ENCODE peak calls at places on chromosomes 13 and 19, in nine cellular contexts. N is tibial artery, L is tibial nerve, Y is left ventricle myocardium inferior, B is neuronal stem cell, J is esophagus squamous epithelium, W is IMR-90, M is transverse colon, P is MG63. C is an unnamed sample.

GRCh38 chr13:43129511-43130130 is 106.2 kb downstream of the DNAJC15 start:
- DNase-seq in N (no peak), L (no peak), Y (no peak), B (no peak), J (no peak), W (no peak), M (no peak), P (no peak), C (no peak)

GRCh38 chr19:14089662-14090508 is 666 bp downstream of the SAMD1 start:
- DNase-seq in N (peak; percentile 71), L (peak; percentile 17), Y (peak; percentile 58), B (peak; percentile 61), J (no peak), W (peak; percentile 74), M (peak; percentile 63), P (peak; percentile 66), C (no peak)

GRCh38 chr13:22757530-22758120 is 423.2 kb upstream of the SGCG start:
- DNase-seq in N (no peak), L (no peak), Y (no peak), B (no peak), J (no peak), W (peak; percentile 7), M (no peak), P (no peak), C (no peak)

GRCh38 chr13:75318138-75318833 is 163.7 kb downstream of the TBC1D4 start:
- DNase-seq in N (no peak), L (no peak), Y (no peak), B (no peak), J (no peak), W (no peak), M (no peak), P (no peak), C (no peak)

GRCh38 chr13:109874444-109874920 is 88.1 kb upstream of the IRS2 start:
- DNase-seq in N (no peak), L (no peak), Y (no peak), B (no peak), J (no peak), W (no peak), M (no peak), P (no peak), C (no peak)

GRCh38 chr13:101473458-101473857 is 21.0 kb downstream of the ITGBL1 start:
- DNase-seq in N (peak; percentile 83), L (no peak), Y (peak; percentile 32), B (no peak), J (no peak), W (peak; percentile 91), M (no peak), P (peak; percentile 98), C (peak; percentile 63)

GRCh38 chr19:17289489-17289888 is 7.8 kb downstream of the ANKLE1 start:
- DNase-seq in N (no peak), L (no peak), Y (peak; percentile 80), B (peak; percentile 69), J (no peak), W (peak; percentile 90), M (peak; percentile 71), P (peak; percentile 87), C (peak; percentile 76)

GRCh38 chr19:53092723-53093122 is 10.5 kb downstream of the ZNF160 start:
- DNase-seq in N (no peak), L (no peak), Y (no peak), B (no peak), J (no peak), W (no peak), M (no peak), P (no peak), C (no peak)

GRCh38 chr19:41025411-41025810 is 34.3 kb downstream of the CYP2B6 start:
- DNase-seq in N (no peak), L (no peak), Y (no peak), B (no peak), J (no peak), W (no peak), M (no peak), P (no peak), C (no peak)

GRCh38 chr13:43397110-43397509 is 373.7 kb downstream of the DNAJC15 start:
- DNase-seq in N (no peak), L (no peak), Y (no peak), B (no peak), J (no peak), W (peak; percentile 68), M (no peak), P (no peak), C (no peak)

GRCh38 chr13:23372264-23372905 is 61.1 kb downstream of the SACS start:
- DNase-seq in N (no peak), L (no peak), Y (no peak), B (no peak), J (no peak), W (peak; percentile 87), M (no peak), P (no peak), C (no peak)

GRCh38 chr19:6501740-6502648 is at the start of gene TUBB4A:
- DNase-seq in N (no peak), L (no peak), Y (peak; percentile 50), B (no peak), J (no peak), W (no peak), M (peak; percentile 28), P (peak; percentile 5), C (no peak)

GRCh38 chr13:21079761-21080730 is 18.7 kb upstream of the LATS2 start:
- DNase-seq in N (peak; percentile 75), L (peak; percentile 30), Y (no peak), B (no peak), J (no peak), W (peak; percentile 93), M (no peak), P (peak; percentile 64), C (peak; percentile 43)

GRCh38 chr13:102724923-102725322 is 30.1 kb upstream of the METTL21C start:
- DNase-seq in N (no peak), L (no peak), Y (no peak), B (no peak), J (no peak), W (peak; percentile 24), M (no peak), P (peak; percentile 3), C (no peak)

GRCh38 chr13:108929532-108929931 is 300.1 kb downstream of the MYO16 start:
- DNase-seq in N (no peak), L (no peak), Y (no peak), B (no peak), J (no peak), W (no peak), M (no peak), P (peak; percentile 64), C (no peak)

GRCh38 chr19:3285647-3286176 is 61.3 kb downstream of the CELF5 start:
- DNase-seq in N (no peak), L (no peak), Y (no peak), B (peak; percentile 87), J (no peak), W (no peak), M (no peak), P (no peak), C (no peak)

GRCh38 chr19:48271531-48272151 is 1.8 kb downstream of the ZNF114 start:
- DNase-seq in N (no peak), L (no peak), Y (peak; percentile 40), B (peak; percentile 43), J (no peak), W (peak; percentile 35), M (peak; percentile 27), P (peak; percentile 42), C (no peak)

GRCh38 chr13:94711561-94712286 is 621 bp downstream of the SOX21 start:
- DNase-seq in N (peak; percentile 63), L (no peak), Y (no peak), B (no peak), J (no peak), W (no peak), M (no peak), P (peak; percentile 37), C (no peak)

GRCh38 chr13:112242777-112243176 is 133.4 kb upstream of the SPACA7 start:
- DNase-seq in N (no peak), L (no peak), Y (no peak), B (no peak), J (no peak), W (no peak), M (no peak), P (no peak), C (no peak)

GRCh38 chr13:29125934-29126424 is 305.8 kb downstream of the MTUS2 start:
- DNase-seq in N (no peak), L (no peak), Y (no peak), B (no peak), J (no peak), W (no peak), M (no peak), P (no peak), C (no peak)
- H3K4me3 ChIP-seq in N (no peak overlapping the region), L (no peak overlapping the region), Y (no peak overlapping the region), B (no peak overlapping the region), J (no peak overlapping the region), W (no peak overlapping the region), M (no peak overlapping the region), P (no peak overlapping the region), C (no peak overlapping the region)

GRCh38 chr13:19093437-19093836 is 88.2 kb downstream of the TUBA3C start:
- DNase-seq in N (no peak), L (no peak), Y (no peak), B (no peak), J (no peak), W (no peak), M (no peak), P (no peak), C (no peak)

GRCh38 chr13:19088416-19088815 is 93.2 kb downstream of the TUBA3C start:
- DNase-seq in N (no peak), L (no peak), Y (no peak), B (no peak), J (no peak), W (no peak), M (no peak), P (no peak), C (no peak)

GRCh38 chr13:19089315-19089714 is 92.3 kb downstream of the TUBA3C start:
- DNase-seq in N (no peak), L (peak; percentile 14), Y (no peak), B (no peak), J (no peak), W (no peak), M (no peak), P (peak; percentile 8), C (no peak)

GRCh38 chr13:19085876-19086275 is 95.7 kb downstream of the TUBA3C start:
- DNase-seq in N (no peak), L (no peak), Y (no peak), B (no peak), J (no peak), W (no peak), M (no peak), P (no peak), C (no peak)

GRCh38 chr13:19090495-19090894 is 91.1 kb downstream of the TUBA3C start:
- DNase-seq in N (no peak), L (no peak), Y (no peak), B (no peak), J (no peak), W (no peak), M (no peak), P (no peak), C (no peak)
- H3K9me3 ChIP-seq in N (no peaks in the 10 kb centered on the region), L (no peaks in the 10 kb centered on the region), Y (no peaks in the 10 kb centered on the region), B (peaks cover 51% of the 10 kb centered on the region), J (peaks cover 41% of the 10 kb centered on the region), W (peaks cover 57% of the 10 kb centered on the region), M (no peaks in the 10 kb centered on the region), P (no peaks in the 10 kb centered on the region), C (peaks cover 66% of the 10 kb centered on the region)

GRCh38 chr19:50427318-50427925 is 5.3 kb upstream of the MYBPC2 start:
- DNase-seq in N (no peak), L (no peak), Y (no peak), B (no peak), J (no peak), W (no peak), M (no peak), P (no peak), C (no peak)
- H3K4me3 ChIP-seq in N (peak overlapping the region; percentile 13), L (no peak overlapping the region), Y (peak overlapping the region; percentile 51), B (no peak overlapping the region), J (peak overlapping the region; percentile 30), W (no peak overlapping the region), M (peak overlapping the region; percentile 33), P (no peak overlapping the region), C (peak overlapping the region; percentile 46)

GRCh38 chr19:23222998-23223652 is 27.1 kb downstream of the ZNF724 start:
- DNase-seq in N (no peak), L (no peak), Y (no peak), B (no peak), J (no peak), W (no peak), M (no peak), P (no peak), C (no peak)
- H3K9me3 ChIP-seq in N (peaks cover 73% of the 10 kb centered on the region), L (peaks cover 68% of the 10 kb centered on the region), Y (peaks cover 100% of the 10 kb centered on the region), B (peaks cover 27% of the 10 kb centered on the region), J (peaks cover 94% of the 10 kb centered on the region), W (peaks cover 51% of the 10 kb centered on the region), M (peaks cover 81% of the 10 kb centered on the region), P (peaks cover 17% of the 10 kb centered on the region), C (peaks cover 45% of the 10 kb centered on the region)

C was measured in AG04450.